ENCODE peak calls at places on chromosome 19, in four cellular contexts. C is IMR-90, O is cardiac muscle cell, G is mammary epithelial cell. H is an unnamed sample.

GRCh38 chr19:34359954-34360315 is 5.1 kb upstream of the GPI start:
- DNase-seq in C (no peak), G (no peak), O (no peak), H (no peak)

GRCh38 chr19:39082167-39082566 is 2.0 kb upstream of the ACP7 start:
- DNase-seq in O (no peak), C (no peak), G (no peak), H (no peak)

GRCh38 chr19:47124937-47125668 is 5.5 kb upstream of the SAE1 start:
- DNase-seq in O (peak; percentile 82), G (peak; percentile 55), C (peak; percentile 78), H (no peak)

GRCh38 chr19:4559569-4559968 is at the start of gene SEMA6B:
- DNase-seq in C (no peak), O (peak; percentile 57), G (no peak), H (no peak)

GRCh38 chr19:5889288-5889971 is 14.2 kb downstream of the NDUFA11 start:
- DNase-seq in O (no peak), C (peak; percentile 70), G (no peak), H (no peak)

GRCh38 chr19:55044771-55045716 is 7.0 kb upstream of the GP6 start:
- DNase-seq in C (no peak), G (no peak), O (no peak), H (peak; percentile 58)

GRCh38 chr19:3348042-3348441 is 18.3 kb upstream of the NFIC start:
- DNase-seq in O (no peak), C (no peak), G (no peak), H (no peak)

GRCh38 chr19:13931582-13932378 is 6.4 kb downstream of the PODNL1 start:
- DNase-seq in C (no peak), O (no peak), G (peak; percentile 26), H (no peak)

GRCh38 chr19:5903502-5904301 is at the start of gene NDUFA11:
- DNase-seq in G (no peak), O (peak; percentile 98), C (peak; percentile 95), H (peak; percentile 99)

GRCh38 chr19:32041681-32042292 is 303.6 kb upstream of the ZNF507 start:
- DNase-seq in C (peak; percentile 31), O (peak; percentile 56), G (peak; percentile 29), H (peak; percentile 74)

GRCh38 chr19:56086671-56087430 is 34.2 kb downstream of the ZNF787 start:
- DNase-seq in G (no peak), C (no peak), O (no peak), H (no peak)

GRCh38 chr19:45030825-45031224 is 8.0 kb upstream of the CLASRP start:
- DNase-seq in O (no peak), C (no peak), G (no peak), H (no peak)

GRCh38 chr19:50705422-50706019 is 14.1 kb downstream of the SHANK1 start:
- DNase-seq in O (peak; percentile 76), G (peak; percentile 50), C (peak; percentile 76), H (no peak)

GRCh38 chr19:4969772-4970531 is 1.0 kb downstream of the KDM4B start:
- DNase-seq in G (peak; percentile 27), O (peak; percentile 24), C (no peak), H (no peak)

GRCh38 chr19:55442372-55443044 is 592 bp downstream of the SHISA7 start:
- DNase-seq in G (no peak), C (no peak), O (no peak), H (no peak)

GRCh38 chr19:42115219-42115618 is 17.0 kb downstream of the POU2F2 start:
- DNase-seq in G (no peak), C (peak; percentile 68), O (peak; percentile 32), H (no peak)

GRCh38 chr19:33458807-33459206 is 62.8 kb downstream of the PEPD start:
- DNase-seq in O (no peak), C (no peak), G (no peak), H (no peak)

GRCh38 chr19:6519289-6519688 is 11.5 kb upstream of the TNFSF9 start:
- DNase-seq in G (peak; percentile 77), O (peak; percentile 77), C (peak; percentile 61), H (no peak)

GRCh38 chr19:35170359-35171061 is 16.0 kb downstream of the FXYD5 start:
- DNase-seq in O (peak; percentile 42), G (no peak), C (no peak), H (peak; percentile 57)

GRCh38 chr19:30686252-30686762 is 314.1 kb downstream of the ZNF536 start:
- DNase-seq in C (no peak), O (peak; percentile 12), G (no peak), H (no peak)

GRCh38 chr19:47310819-47311218 is 1.2 kb downstream of the C5AR1 start:
- DNase-seq in O (peak; percentile 52), C (peak; percentile 21), G (no peak), H (peak; percentile 79)

GRCh38 chr19:34985249-34986022 is 14.7 kb upstream of the GRAMD1A start:
- DNase-seq in O (peak; percentile 88), G (no peak), C (peak; percentile 24), H (no peak)

GRCh38 chr19:49712397-49712859 is 21.5 kb downstream of the CPT1C start:
- DNase-seq in C (peak; percentile 1), G (no peak), O (peak; percentile 83), H (no peak)

GRCh38 chr19:17348700-17349099 is 11.3 kb downstream of the GTPBP3 start:
- DNase-seq in O (peak; percentile 80), G (peak; percentile 11), C (peak; percentile 53), H (no peak)

GRCh38 chr19:17751912-17752273 is 616 bp downstream of the FCHO1 start:
- DNase-seq in O (no peak), C (no peak), G (no peak), H (no peak)

GRCh38 chr19:4095488-4095844 is 28.5 kb downstream of the MAP2K2 start:
- DNase-seq in O (no peak), C (no peak), G (no peak), H (no peak)

GRCh38 chr19:41700381-41701195 is 7.8 kb upstream of the CEACAM5 start:
- DNase-seq in C (no peak), G (no peak), O (no peak), H (no peak)

GRCh38 chr19:4636151-4636717 is 3.1 kb upstream of the TNFAIP8L1 start:
- DNase-seq in C (peak; percentile 34), O (peak; percentile 71), G (peak; percentile 21), H (peak; percentile 86)

GRCh38 chr19:33960566-33960965 is 163.9 kb downstream of the KCTD15 start:
- DNase-seq in G (no peak), C (no peak), O (no peak), H (no peak)

DNA sequence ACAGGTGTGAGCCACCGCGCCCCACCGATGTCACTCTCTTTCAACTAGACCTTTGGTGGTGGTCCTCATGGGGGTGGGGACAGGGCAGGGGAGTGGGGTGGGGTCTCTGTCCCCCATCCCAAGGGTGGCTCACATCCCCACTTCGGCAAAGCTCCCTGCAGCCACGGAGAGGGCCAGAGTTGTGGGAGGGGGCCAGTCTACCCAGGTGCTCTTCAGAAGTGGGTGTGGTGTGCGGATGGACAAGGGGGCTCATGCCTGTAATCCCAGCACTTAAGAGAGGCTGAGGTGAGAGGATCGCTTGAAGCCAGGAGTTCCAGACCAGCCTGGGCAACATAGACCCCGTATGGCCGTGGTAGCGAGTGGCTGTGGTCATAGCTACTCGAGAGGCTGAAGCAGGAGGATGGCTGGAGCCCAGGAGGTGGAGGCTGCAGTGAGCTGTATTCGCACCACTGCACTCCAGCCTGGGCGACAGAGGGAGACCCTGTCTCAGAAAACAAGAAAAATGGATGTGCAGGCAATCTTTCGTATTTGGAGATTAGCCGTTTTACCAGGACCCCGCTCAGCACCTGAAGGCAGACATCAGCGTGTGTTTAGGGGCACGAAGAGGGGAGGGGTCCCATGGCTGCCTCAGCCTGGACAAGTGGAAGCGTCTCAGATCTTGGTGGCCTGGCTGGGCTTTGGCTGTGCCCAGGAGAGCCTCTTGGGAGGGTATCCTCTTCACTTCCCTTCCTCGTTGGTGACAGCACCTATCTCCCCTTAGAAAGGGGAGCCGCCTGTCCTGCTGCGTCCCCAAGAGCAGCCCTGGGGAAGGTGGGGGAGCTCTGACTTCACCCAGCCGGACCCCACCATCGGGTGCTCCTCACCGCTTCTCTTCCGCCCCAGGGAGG is 863 bp downstream of the TGFBR3L start:
- DNase-seq in C (no peak), G (no peak), O (no peak), H (peak; percentile 46)
- H3K27me3 ChIP-seq in C (peaks cover 11% of the 10 kb centered on the region), G (peaks cover 17% of the 10 kb centered on the region), O (peaks cover 51% of the 10 kb centered on the region), H (peaks cover 28% of the 10 kb centered on the region)

GRCh38 chr19:16260160-16260793 is 62.6 kb downstream of the AP1M1 start:
- DNase-seq in O (no peak), G (no peak), C (no peak), H (no peak)

GRCh38 chr19:16257509-16258002 is 59.8 kb downstream of the AP1M1 start:
- DNase-seq in O (no peak), G (no peak), C (no peak), H (no peak)

GRCh38 chr19:16260794-16261161 is 63.1 kb downstream of the AP1M1 start:
- DNase-seq in C (no peak), G (no peak), O (no peak), H (no peak)

GRCh38 chr19:16258440-16258903 is 60.8 kb downstream of the AP1M1 start:
- DNase-seq in O (peak; percentile 43), G (no peak), C (no peak), H (peak; percentile 78)

DNA sequence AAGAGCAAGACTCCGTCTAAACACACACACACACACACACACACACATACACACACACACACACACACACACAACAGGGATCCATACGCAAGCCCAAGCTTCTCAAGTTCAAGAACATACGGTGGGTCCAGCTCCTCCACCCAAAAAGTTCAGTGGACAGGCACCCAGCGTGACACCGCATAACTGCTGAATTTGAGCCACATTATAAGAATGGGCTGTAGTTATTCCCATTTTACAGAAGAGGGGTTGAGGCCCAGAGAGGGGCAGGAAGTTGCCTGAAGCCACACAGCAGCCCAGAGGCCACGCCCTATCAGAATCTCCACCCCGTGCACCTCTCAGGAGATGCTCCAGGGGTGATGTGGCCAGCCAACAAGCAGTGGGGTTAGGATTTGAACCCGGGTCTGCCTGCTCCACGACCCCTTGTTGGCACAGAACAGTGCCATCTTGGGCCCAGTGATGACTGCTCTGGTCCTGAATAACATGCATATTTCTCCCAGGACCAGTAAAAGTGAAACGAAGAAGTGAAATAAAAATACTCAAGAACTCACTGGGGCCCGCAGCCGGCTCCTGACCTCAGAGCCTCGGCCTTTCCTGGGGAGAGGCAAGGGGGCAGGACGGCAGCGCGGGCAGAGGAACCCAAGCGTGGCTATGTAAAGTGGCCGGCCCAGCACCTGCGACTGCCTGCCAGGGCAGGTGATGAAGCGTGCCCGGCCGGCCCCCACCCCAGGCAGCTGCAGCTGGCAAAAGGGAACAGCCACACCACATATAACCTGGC is 61.9 kb downstream of the AP1M1 start:
- DNase-seq in C (no peak), O (no peak), G (no peak), H (no peak)
- H3K4me1 ChIP-seq in C (no peaks in the 10 kb centered on the region), O (peaks cover 23% of the 10 kb centered on the region), G (no peaks in the 10 kb centered on the region), H (peaks cover 42% of the 10 kb centered on the region)

GRCh38 chr19:7865262-7865911 is 8.8 kb downstream of the PRR36 start:
- DNase-seq in O (no peak), C (no peak), G (no peak), H (no peak)
- H3K27me3 ChIP-seq in O (peaks cover 63% of the 10 kb centered on the region), C (peaks cover 6% of the 10 kb centered on the region), G (no peaks in the 10 kb centered on the region), H (peaks cover 28% of the 10 kb centered on the region)

DNA sequence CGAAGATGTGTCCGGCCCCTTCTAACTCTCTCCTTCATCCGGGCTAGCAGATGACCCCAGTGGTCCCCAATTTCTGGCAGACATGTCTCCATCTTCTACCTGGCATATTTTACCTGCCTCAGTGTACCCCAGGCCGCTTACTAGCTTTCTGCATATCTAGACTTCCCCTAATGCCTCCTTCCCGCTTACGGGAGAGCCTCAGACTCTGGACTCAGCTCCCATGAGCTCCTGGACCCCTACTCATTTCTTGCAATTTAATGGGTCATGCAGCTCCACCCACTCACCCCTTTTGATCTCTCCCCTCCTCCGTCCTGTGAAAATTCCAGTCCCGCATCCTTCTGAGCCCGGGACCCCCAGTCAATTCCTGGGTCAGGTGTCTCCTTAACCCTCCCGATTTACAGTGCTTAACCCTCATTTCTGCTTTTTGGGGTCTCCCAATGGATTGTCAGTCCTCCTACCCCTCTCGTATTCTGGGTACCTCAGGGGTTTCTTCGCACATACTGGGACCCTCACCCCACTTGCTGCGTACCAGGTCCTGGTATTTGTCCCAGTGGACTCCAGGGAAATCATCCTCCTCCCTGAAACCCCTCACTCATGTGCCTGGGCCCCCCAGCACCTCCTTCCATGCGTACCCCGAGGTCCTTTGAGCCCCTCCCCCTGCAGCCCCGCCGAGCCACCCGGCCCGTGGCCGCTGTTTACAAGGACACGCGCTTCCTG is 500 bp upstream of the JUNB start:
- DNase-seq in G (peak; percentile 14), O (peak; percentile 23), C (no peak), H (no peak)
- H3K4me1 ChIP-seq in G (peaks cover 47% of the 10 kb centered on the region), O (peaks cover 24% of the 10 kb centered on the region), C (peaks cover 22% of the 10 kb centered on the region), H (peaks cover 39% of the 10 kb centered on the region)